ENCODE peak calls at places on chromosome 4, in ten cellular contexts. O is activated T-cell treated with anti-CD3 and anti-CD28 coated beads for 1 hour; Y is stimulated activated naive B cell treated with anti-CD40 and anti-IgM and Interleukin-4, amounts not matched to agents 10 μg/mL and 1 μg/mL and 100 μg/mL, for 72 hours; S is aorta; J is renal cortical epithelial cell; D is progenitor cell of endocrine pancreas; Z is stimulated activated CD4-positive, alpha-beta T cell treated with anti-CD3 and anti-CD28 coated beads, Interleukin-4, amount 100 ng/mL, for 48 hours; T is A549; Q is naive thymus-derived CD8-positive, alpha-beta T cell; K is left ventricle myocardium inferior. L is an unnamed sample.

GRCh38 chr4:7024336-7024890 is 18.8 kb upstream of the TADA2B start:
- DNase-seq in Z (no peak), J (no peak), S (peak), O (no peak), D (no peak), Y (no peak), K (no peak), Q (no peak), T (no peak), L (no peak)

GRCh38 chr4:43089730-43090129 is 197.2 kb downstream of the GRXCR1 start:
- DNase-seq in D (no peak), K (no peak), Y (no peak), J (peak), S (peak), Z (no peak), T (no peak), O (no peak), Q (no peak), L (no peak)

GRCh38 chr4:132108784-132109183 is 1040.3 kb upstream of the PCDH10 start:
- DNase-seq in T (no peak), Y (no peak), K (no peak), J (peak), S (no peak), Q (no peak), D (no peak), Z (no peak), O (no peak), L (no peak)

GRCh38 chr4:37561803-37562207 is 124.4 kb downstream of the RELL1 start:
- DNase-seq in S (no peak), J (peak), D (no peak), Z (no peak), Y (no peak), K (no peak), O (no peak), Q (no peak), T (no peak), L (no peak)

GRCh38 chr4:158782539-158783360 is 13.9 kb downstream of the FNIP2 start:
- DNase-seq in S (no peak), T (no peak), D (no peak), O (no peak), K (no peak), Z (no peak), Q (no peak), J (no peak), Y (no peak), L (no peak)

GRCh38 chr4:152246659-152247058 is 289.2 kb downstream of the FBXW7 start:
- DNase-seq in Q (no peak), O (peak), Z (no peak), D (no peak), S (no peak), K (no peak), J (no peak), T (no peak), Y (no peak), L (no peak)

GRCh38 chr4:83658806-83659205 is 122.9 kb downstream of the GPAT3 start:
- DNase-seq in T (no peak), Q (no peak), O (no peak), K (no peak), J (no peak), D (no peak), Z (no peak), Y (no peak), S (no peak), L (no peak)

GRCh38 chr4:4507923-4508322 is 33.9 kb downstream of the STX18 start:
- DNase-seq in O (no peak), Z (no peak), S (no peak), T (peak), D (no peak), K (no peak), J (peak), Q (no peak), Y (no peak), L (peak)

GRCh38 chr4:177461606-177462005 is 19.4 kb upstream of the AGA start:
- DNase-seq in T (no peak), Y (no peak), J (no peak), Z (no peak), D (no peak), S (no peak), Q (no peak), K (no peak), O (no peak), L (no peak)

GRCh38 chr4:183249854-183250253 is 70.2 kb downstream of the CLDN22 start:
- DNase-seq in Y (no peak), Z (no peak), J (peak), D (no peak), K (no peak), Q (no peak), O (no peak), T (peak), S (no peak), L (peak)

GRCh38 chr4:52507774-52508173 is 151.3 kb downstream of the USP46 start:
- DNase-seq in Q (no peak), Z (no peak), O (no peak), S (no peak), D (no peak), Y (no peak), J (no peak), K (peak), T (no peak), L (no peak)

GRCh38 chr4:43763029-43763610 is 685.5 kb downstream of the KCTD8 start:
- DNase-seq in Z (no peak), K (no peak), Y (no peak), O (no peak), T (no peak), J (no peak), Q (no peak), S (no peak), D (no peak), L (no peak)

GRCh38 chr4:16195209-16195608 is 31.1 kb downstream of the TAPT1 start:
- DNase-seq in K (no peak), O (no peak), S (no peak), D (no peak), Q (no peak), Y (no peak), Z (no peak), J (no peak), T (no peak), L (no peak)

GRCh38 chr4:8699479-8700145 is 107.0 kb downstream of the CPZ start:
- DNase-seq in S (no peak), Y (no peak), T (no peak), J (no peak), Q (no peak), Z (no peak), K (no peak), O (no peak), D (no peak), L (no peak)

GRCh38 chr4:1793940-1794808 is 1.1 kb downstream of the FGFR3 start:
- DNase-seq in J (no peak), S (no peak), Q (no peak), D (no peak), Z (no peak), Y (no peak), T (no peak), O (no peak), K (no peak), L (no peak)

GRCh38 chr4:54998991-54999390 is 126.4 kb downstream of the KDR start:
- DNase-seq in S (no peak), T (no peak), Z (no peak), O (no peak), K (no peak), J (peak), Q (no peak), D (no peak), Y (no peak), L (no peak)

GRCh38 chr4:87011340-87012034 is 76.7 kb downstream of the AFF1 start:
- DNase-seq in J (peak), Y (no peak), Z (no peak), T (peak), D (no peak), S (no peak), O (no peak), K (no peak), Q (no peak), L (no peak)

GRCh38 chr4:117447925-117448324 is 362.5 kb upstream of the TRAM1L1 start:
- DNase-seq in T (no peak), J (no peak), Z (peak), S (no peak), D (no peak), Y (no peak), K (no peak), O (no peak), Q (no peak), L (peak)

GRCh38 chr4:46931981-46932380 is 22.9 kb upstream of the COX7B2 start:
- DNase-seq in K (no peak), Z (no peak), O (no peak), J (peak), Q (no peak), D (no peak), Y (peak), S (no peak), T (no peak), L (peak)

GRCh38 chr4:3491681-3492405 is 28.7 kb downstream of the DOK7 start:
- DNase-seq in S (no peak), O (no peak), T (no peak), K (no peak), Q (no peak), Z (no peak), D (no peak), J (peak), Y (no peak), L (no peak)

GRCh38 chr4:176841730-176842129 is 49.0 kb upstream of the VEGFC start:
- DNase-seq in Z (no peak), T (no peak), Q (no peak), O (no peak), K (no peak), J (peak), Y (no peak), D (no peak), S (no peak), L (no peak)

GRCh38 chr4:165101641-165102040 is 11.0 kb downstream of the TMEM192 start:
- DNase-seq in S (no peak), O (no peak), Z (no peak), Y (no peak), J (no peak), D (no peak), K (no peak), Q (no peak), T (no peak), L (no peak)

GRCh38 chr4:174084981-174085380 is 198.5 kb downstream of the FBXO8 start:
- DNase-seq in K (no peak), J (no peak), D (no peak), T (no peak), Y (no peak), O (no peak), Q (no peak), Z (no peak), S (no peak), L (no peak)

GRCh38 chr4:136106753-136107152 is 1425.5 kb downstream of the PCDH18 start:
- DNase-seq in O (no peak), J (no peak), Y (no peak), K (no peak), Q (no peak), D (no peak), S (no peak), Z (no peak), T (no peak), L (no peak)

GRCh38 chr4:145956288-145956890 is 17.8 kb upstream of the ZNF827 start:
- DNase-seq in S (no peak), Q (peak), J (peak), O (no peak), D (peak), T (no peak), K (no peak), Y (peak), Z (peak), L (peak)

GRCh38 chr4:87073570-87074470 is 139.0 kb downstream of the AFF1 start:
- DNase-seq in D (no peak), J (no peak), O (peak), Q (peak), Z (peak), S (no peak), K (peak), Y (peak), T (no peak), L (peak)

GRCh38 chr4:48403779-48404178 is 62.5 kb downstream of the SLAIN2 start:
- DNase-seq in Q (no peak), D (no peak), T (no peak), O (no peak), Z (no peak), K (no peak), S (no peak), J (no peak), Y (no peak), L (no peak)

GRCh38 chr4:3369781-3370660 is 71.7 kb upstream of the HGFAC start:
- DNase-seq in Q (no peak), Z (peak), K (peak), S (peak), D (no peak), O (no peak), J (no peak), Y (no peak), T (no peak), L (peak)

GRCh38 chr4:114015444-114015899 is 36.0 kb upstream of the ARSJ start:
- DNase-seq in S (no peak), Q (no peak), Y (no peak), D (no peak), O (no peak), Z (no peak), J (peak), T (peak), K (no peak), L (no peak)

GRCh38 chr4:52951016-52951415 is 88.9 kb downstream of the RASL11B start:
- DNase-seq in D (no peak), O (no peak), J (no peak), K (no peak), T (no peak), Z (no peak), Y (no peak), Q (no peak), S (no peak), L (no peak)

GRCh38 chr4:2249526-2249991 is 7.6 kb upstream of the HAUS3 start:
- DNase-seq in K (no peak), Q (no peak), O (no peak), T (no peak), Y (no peak), Z (no peak), D (no peak), S (no peak), J (no peak), L (no peak)

GRCh38 chr4:141807073-141807472 is 170.7 kb downstream of the IL15 start:
- DNase-seq in O (no peak), J (peak), T (no peak), Z (no peak), Y (no peak), Q (no peak), S (no peak), K (no peak), D (no peak), L (no peak)

GRCh38 chr4:6732441-6733357 is 16.7 kb downstream of the BLOC1S4 start:
- DNase-seq in Y (no peak), T (peak), Z (no peak), O (no peak), K (peak), S (peak), D (no peak), J (peak), Q (no peak), L (no peak)